ENCODE peak calls at places on chromosomes 2 and 18, in eight cellular contexts. One of them, this sample, is unnamed.

GRCh38 chr2:216911886-216912285 is 52.0 kb upstream of the TNP1 start:
- DNase-seq in Karpas-422: no peak
- DNase-seq in SW 1271: no peak
- DNase-seq in AG09309: peak; percentile 11
- DNase-seq in T-helper 1 cell: no peak
- DNase-seq in AG20443: peak; percentile 52
- DNase-seq in NCI-H226: peak; percentile 32
- DNase-seq in iris pigment epithelial cell: no peak
- DNase-seq in this sample: no peak

GRCh38 chr2:137333386-137333972 is 568.1 kb downstream of the THSD7B start:
- DNase-seq in Karpas-422: no peak
- DNase-seq in AG20443: peak; percentile 16
- DNase-seq in AG09309: no peak
- DNase-seq in NCI-H226: no peak
- DNase-seq in SW 1271: no peak
- DNase-seq in T-helper 1 cell: no peak
- DNase-seq in iris pigment epithelial cell: peak; percentile 11
- DNase-seq in this sample: no peak

GRCh38 chr2:150484006-150484405 is 3.5 kb downstream of the RND3 start:
- DNase-seq in iris pigment epithelial cell: peak; percentile 22
- DNase-seq in T-helper 1 cell: no peak
- DNase-seq in SW 1271: no peak
- DNase-seq in AG09309: no peak
- DNase-seq in AG20443: no peak
- DNase-seq in Karpas-422: no peak
- DNase-seq in NCI-H226: no peak
- DNase-seq in this sample: no peak

GRCh38 chr2:118973542-118973951 is 31.6 kb downstream of the MARCO start:
- DNase-seq in iris pigment epithelial cell: peak; percentile 22
- DNase-seq in AG20443: peak; percentile 74
- DNase-seq in Karpas-422: no peak
- DNase-seq in NCI-H226: peak; percentile 82
- DNase-seq in SW 1271: no peak
- DNase-seq in AG09309: peak; percentile 13
- DNase-seq in T-helper 1 cell: no peak
- DNase-seq in this sample: no peak

GRCh38 chr2:43142921-43143438 is 83.4 kb downstream of the ZFP36L2 start:
- DNase-seq in AG09309: no peak
- DNase-seq in Karpas-422: peak; percentile 60
- DNase-seq in NCI-H226: peak; percentile 21
- DNase-seq in iris pigment epithelial cell: peak; percentile 30
- DNase-seq in SW 1271: no peak
- DNase-seq in AG20443: no peak
- DNase-seq in T-helper 1 cell: peak; percentile 53
- DNase-seq in this sample: no peak

GRCh38 chr2:60633615-60634014 is 80.2 kb upstream of the BCL11A start:
- DNase-seq in AG20443: no peak
- DNase-seq in NCI-H226: no peak
- DNase-seq in iris pigment epithelial cell: no peak
- DNase-seq in Karpas-422: no peak
- DNase-seq in AG09309: no peak
- DNase-seq in SW 1271: no peak
- DNase-seq in T-helper 1 cell: no peak
- DNase-seq in this sample: no peak

GRCh38 chr2:207617011-207617671 is 8.1 kb downstream of the METTL21A start:
- DNase-seq in SW 1271: peak; percentile 67
- DNase-seq in T-helper 1 cell: no peak
- DNase-seq in AG09309: peak; percentile 75
- DNase-seq in AG20443: peak; percentile 76
- DNase-seq in NCI-H226: peak; percentile 81
- DNase-seq in iris pigment epithelial cell: peak; percentile 91
- DNase-seq in Karpas-422: no peak
- DNase-seq in this sample: no peak

GRCh38 chr18:55401638-55402191 is 186.3 kb downstream of the TCF4 start:
- DNase-seq in AG20443: peak; percentile 67
- DNase-seq in NCI-H226: peak; percentile 24
- DNase-seq in iris pigment epithelial cell: peak; percentile 86
- DNase-seq in T-helper 1 cell: no peak
- DNase-seq in AG09309: peak; percentile 77
- DNase-seq in Karpas-422: no peak
- DNase-seq in SW 1271: no peak
- DNase-seq in this sample: no peak

GRCh38 chr18:35127201-35127600 is 86.0 kb downstream of the MAPRE2 start:
- DNase-seq in AG09309: no peak
- DNase-seq in SW 1271: no peak
- DNase-seq in NCI-H226: peak; percentile 4
- DNase-seq in AG20443: no peak
- DNase-seq in Karpas-422: peak; percentile 68
- DNase-seq in T-helper 1 cell: no peak
- DNase-seq in iris pigment epithelial cell: peak; percentile 28
- DNase-seq in this sample: no peak

GRCh38 chr2:172900871-172901270 is 165.2 kb downstream of the RAPGEF4 start:
- DNase-seq in AG20443: no peak
- DNase-seq in Karpas-422: no peak
- DNase-seq in SW 1271: no peak
- DNase-seq in AG09309: no peak
- DNase-seq in T-helper 1 cell: no peak
- DNase-seq in iris pigment epithelial cell: no peak
- DNase-seq in NCI-H226: no peak
- DNase-seq in this sample: no peak

GRCh38 chr2:52859065-52859464 is 908.5 kb upstream of the CHAC2 start:
- DNase-seq in SW 1271: no peak
- DNase-seq in Karpas-422: no peak
- DNase-seq in T-helper 1 cell: no peak
- DNase-seq in iris pigment epithelial cell: no peak
- DNase-seq in AG09309: no peak
- DNase-seq in NCI-H226: no peak
- DNase-seq in AG20443: no peak
- DNase-seq in this sample: no peak

GRCh38 chr2:146572598-146572997 is 1272.2 kb upstream of the ACVR2A start:
- DNase-seq in T-helper 1 cell: no peak
- DNase-seq in AG20443: no peak
- DNase-seq in SW 1271: no peak
- DNase-seq in AG09309: no peak
- DNase-seq in iris pigment epithelial cell: peak; percentile 58
- DNase-seq in Karpas-422: no peak
- DNase-seq in NCI-H226: peak; percentile 32
- DNase-seq in this sample: no peak

GRCh38 chr2:25707927-25708326 is 34.5 kb upstream of the DTNB start:
- DNase-seq in T-helper 1 cell: no peak
- DNase-seq in iris pigment epithelial cell: no peak
- DNase-seq in NCI-H226: no peak
- DNase-seq in AG20443: no peak
- DNase-seq in Karpas-422: no peak
- DNase-seq in AG09309: no peak
- DNase-seq in SW 1271: no peak
- DNase-seq in this sample: no peak

GRCh38 chr2:99198103-99198841 is 17.3 kb downstream of the MRPL30 start:
- DNase-seq in T-helper 1 cell: no peak
- DNase-seq in NCI-H226: no peak
- DNase-seq in iris pigment epithelial cell: no peak
- DNase-seq in AG20443: no peak
- DNase-seq in SW 1271: no peak
- DNase-seq in AG09309: no peak
- DNase-seq in Karpas-422: no peak
- DNase-seq in this sample: no peak

GRCh38 chr2:24831216-24831615 is 38.0 kb downstream of the CENPO start:
- DNase-seq in Karpas-422: no peak
- DNase-seq in T-helper 1 cell: no peak
- DNase-seq in AG09309: no peak
- DNase-seq in SW 1271: no peak
- DNase-seq in iris pigment epithelial cell: no peak
- DNase-seq in AG20443: no peak
- DNase-seq in NCI-H226: no peak
- DNase-seq in this sample: no peak

GRCh38 chr18:26614374-26614773 is 66.0 kb upstream of the KCTD1 start:
- DNase-seq in iris pigment epithelial cell: peak; percentile 7
- DNase-seq in T-helper 1 cell: no peak
- DNase-seq in NCI-H226: no peak
- DNase-seq in AG09309: no peak
- DNase-seq in AG20443: no peak
- DNase-seq in Karpas-422: no peak
- DNase-seq in SW 1271: no peak
- DNase-seq in this sample: no peak

GRCh38 chr2:28662044-28662443 is 89.6 kb upstream of the PPP1CB start:
- DNase-seq in AG09309: no peak
- DNase-seq in iris pigment epithelial cell: no peak
- DNase-seq in Karpas-422: no peak
- DNase-seq in AG20443: no peak
- DNase-seq in NCI-H226: peak; percentile 61
- DNase-seq in T-helper 1 cell: no peak
- DNase-seq in SW 1271: no peak
- DNase-seq in this sample: no peak

GRCh38 chr18:67514901-67515540 is 1.5 kb downstream of the DSEL start:
- DNase-seq in Karpas-422: no peak
- DNase-seq in SW 1271: no peak
- DNase-seq in AG09309: no peak
- DNase-seq in NCI-H226: no peak
- DNase-seq in AG20443: no peak
- DNase-seq in iris pigment epithelial cell: peak; percentile 58
- DNase-seq in T-helper 1 cell: no peak
- DNase-seq in this sample: no peak

GRCh38 chr2:111094686-111095085 is 26.0 kb upstream of the BCL2L11 start:
- DNase-seq in T-helper 1 cell: no peak
- DNase-seq in Karpas-422: no peak
- DNase-seq in AG20443: no peak
- DNase-seq in SW 1271: no peak
- DNase-seq in iris pigment epithelial cell: no peak
- DNase-seq in AG09309: no peak
- DNase-seq in NCI-H226: no peak
- DNase-seq in this sample: no peak

GRCh38 chr2:219230201-219230540 is 565 bp downstream of the ANKZF1 start:
- DNase-seq in T-helper 1 cell: peak; percentile 56
- DNase-seq in AG20443: peak; percentile 58
- DNase-seq in SW 1271: no peak
- DNase-seq in Karpas-422: peak; percentile 89
- DNase-seq in iris pigment epithelial cell: peak; percentile 55
- DNase-seq in NCI-H226: peak; percentile 38
- DNase-seq in AG09309: no peak
- DNase-seq in this sample: peak; percentile 37

GRCh38 chr2:134295441-134295840 is 41.6 kb downstream of the MGAT5 start:
- DNase-seq in Karpas-422: no peak
- DNase-seq in SW 1271: no peak
- DNase-seq in T-helper 1 cell: no peak
- DNase-seq in AG09309: no peak
- DNase-seq in NCI-H226: no peak
- DNase-seq in iris pigment epithelial cell: no peak
- DNase-seq in AG20443: peak; percentile 63
- DNase-seq in this sample: no peak

GRCh38 chr2:204655101-204655500 is 109.8 kb downstream of the PARD3B start:
- DNase-seq in T-helper 1 cell: no peak
- DNase-seq in SW 1271: no peak
- DNase-seq in AG20443: peak; percentile 69
- DNase-seq in NCI-H226: peak; percentile 54
- DNase-seq in AG09309: peak; percentile 74
- DNase-seq in iris pigment epithelial cell: peak; percentile 69
- DNase-seq in Karpas-422: no peak
- DNase-seq in this sample: no peak

GRCh38 chr2:29361255-29361654 is 246.0 kb downstream of the CLIP4 start:
- DNase-seq in AG20443: no peak
- DNase-seq in Karpas-422: no peak
- DNase-seq in AG09309: no peak
- DNase-seq in T-helper 1 cell: no peak
- DNase-seq in NCI-H226: no peak
- DNase-seq in SW 1271: no peak
- DNase-seq in iris pigment epithelial cell: peak; percentile 9
- DNase-seq in this sample: no peak

GRCh38 chr2:20478961-20479360 is 32.1 kb downstream of the RHOB start:
- DNase-seq in T-helper 1 cell: no peak
- DNase-seq in AG20443: no peak
- DNase-seq in Karpas-422: no peak
- DNase-seq in AG09309: no peak
- DNase-seq in SW 1271: no peak
- DNase-seq in iris pigment epithelial cell: no peak
- DNase-seq in NCI-H226: no peak
- DNase-seq in this sample: no peak

GRCh38 chr2:161067846-161068245 is 92.4 kb upstream of the TANK start:
- DNase-seq in SW 1271: no peak
- DNase-seq in AG20443: no peak
- DNase-seq in T-helper 1 cell: no peak
- DNase-seq in NCI-H226: no peak
- DNase-seq in iris pigment epithelial cell: no peak
- DNase-seq in Karpas-422: no peak
- DNase-seq in AG09309: no peak
- DNase-seq in this sample: no peak

GRCh38 chr18:55672574-55673361 is 84.8 kb upstream of the TCF4 start:
- DNase-seq in iris pigment epithelial cell: no peak
- DNase-seq in Karpas-422: no peak
- DNase-seq in SW 1271: no peak
- DNase-seq in AG09309: no peak
- DNase-seq in AG20443: no peak
- DNase-seq in T-helper 1 cell: no peak
- DNase-seq in NCI-H226: no peak
- DNase-seq in this sample: no peak

GRCh38 chr2:40127147-40127546 is 324.7 kb downstream of the SLC8A1 start:
- DNase-seq in SW 1271: no peak
- DNase-seq in AG09309: no peak
- DNase-seq in iris pigment epithelial cell: no peak
- DNase-seq in T-helper 1 cell: no peak
- DNase-seq in Karpas-422: no peak
- DNase-seq in AG20443: no peak
- DNase-seq in NCI-H226: no peak
- DNase-seq in this sample: no peak

GRCh38 chr2:229344151-229344551 is 73.1 kb upstream of the PID1 start:
- DNase-seq in NCI-H226: no peak
- DNase-seq in AG20443: peak; percentile 71
- DNase-seq in iris pigment epithelial cell: peak; percentile 97
- DNase-seq in AG09309: peak; percentile 40
- DNase-seq in T-helper 1 cell: no peak
- DNase-seq in SW 1271: no peak
- DNase-seq in Karpas-422: no peak
- DNase-seq in this sample: no peak

GRCh38 chr2:26628561-26629345 is 12.4 kb downstream of the CIB4 start:
- DNase-seq in iris pigment epithelial cell: no peak
- DNase-seq in SW 1271: no peak
- DNase-seq in Karpas-422: no peak
- DNase-seq in NCI-H226: no peak
- DNase-seq in T-helper 1 cell: no peak
- DNase-seq in AG09309: no peak
- DNase-seq in AG20443: no peak
- DNase-seq in this sample: no peak

GRCh38 chr2:14451312-14451711 is 181.2 kb upstream of the LRATD1 start:
- DNase-seq in NCI-H226: no peak
- DNase-seq in T-helper 1 cell: no peak
- DNase-seq in AG09309: no peak
- DNase-seq in SW 1271: no peak
- DNase-seq in iris pigment epithelial cell: peak; percentile 3
- DNase-seq in AG20443: no peak
- DNase-seq in Karpas-422: no peak
- DNase-seq in this sample: no peak

GRCh38 chr2:215904101-215904500 is 109.2 kb downstream of the MREG start:
- DNase-seq in T-helper 1 cell: no peak
- DNase-seq in AG20443: peak; percentile 69
- DNase-seq in iris pigment epithelial cell: peak; percentile 91
- DNase-seq in AG09309: no peak
- DNase-seq in Karpas-422: no peak
- DNase-seq in SW 1271: no peak
- DNase-seq in NCI-H226: peak; percentile 14
- DNase-seq in this sample: no peak

GRCh38 chr2:86254576-86255538 is 55.6 kb downstream of the MRPL35 start:
- DNase-seq in Karpas-422: no peak
- DNase-seq in SW 1271: no peak
- DNase-seq in AG09309: no peak
- DNase-seq in AG20443: no peak
- DNase-seq in NCI-H226: no peak
- DNase-seq in iris pigment epithelial cell: no peak
- DNase-seq in T-helper 1 cell: no peak
- DNase-seq in this sample: no peak

This sample was measured in stimulated activated CD4-positive, alpha-beta T cell treated with anti-CD3 and anti-CD28 coated beads, Interleukin-4, amount 100 ng/mL, for 4 hours.